ENCODE peak calls at places on chromosomes 2 and 18, in five cellular contexts. One of them, this sample, is unnamed.

GRCh38 chr2:137999273-137999672 is 35.0 kb downstream of the HNMT start:
- DNase-seq in right cardiac atrium: no peak
- DNase-seq in tibial nerve: no peak
- DNase-seq in Peyer's patch: no peak
- DNase-seq in hepatocyte: no peak
- DNase-seq in this sample: no peak

GRCh38 chr2:10157293-10157692 is 34.8 kb downstream of the RRM2 start:
- DNase-seq in Peyer's patch: no peak
- DNase-seq in tibial nerve: no peak
- DNase-seq in right cardiac atrium: no peak
- DNase-seq in hepatocyte: no peak
- DNase-seq in this sample: no peak

GRCh38 chr2:173221937-173222594 is 132.6 kb upstream of the CDCA7 start:
- DNase-seq in hepatocyte: no peak
- DNase-seq in Peyer's patch: no peak
- DNase-seq in right cardiac atrium: no peak
- DNase-seq in tibial nerve: no peak
- DNase-seq in this sample: no peak

GRCh38 chr18:63155910-63156773 is 163.4 kb downstream of the BCL2 start:
- DNase-seq in hepatocyte: no peak
- DNase-seq in Peyer's patch: no peak
- DNase-seq in right cardiac atrium: no peak
- DNase-seq in tibial nerve: no peak
- DNase-seq in this sample: no peak

GRCh38 chr2:66323496-66323895 is 111.4 kb upstream of the MEIS1 start:
- DNase-seq in right cardiac atrium: no peak
- DNase-seq in hepatocyte: no peak
- DNase-seq in Peyer's patch: no peak
- DNase-seq in tibial nerve: no peak
- DNase-seq in this sample: no peak

GRCh38 chr2:171320731-171321130 is 113.1 kb downstream of the METTL8 start:
- DNase-seq in right cardiac atrium: no peak
- DNase-seq in hepatocyte: no peak
- DNase-seq in tibial nerve: no peak
- DNase-seq in Peyer's patch: no peak
- DNase-seq in this sample: no peak

GRCh38 chr2:15748736-15749323 is 157.2 kb downstream of the DDX1 start:
- DNase-seq in hepatocyte: peak; percentile 54
- DNase-seq in tibial nerve: no peak
- DNase-seq in right cardiac atrium: no peak
- DNase-seq in Peyer's patch: peak; percentile 48
- DNase-seq in this sample: no peak

GRCh38 chr2:34806891-34807290 is 1207.8 kb upstream of the FAM98A start:
- DNase-seq in tibial nerve: no peak
- DNase-seq in Peyer's patch: no peak
- DNase-seq in right cardiac atrium: no peak
- DNase-seq in hepatocyte: no peak
- DNase-seq in this sample: peak; percentile 6

GRCh38 chr2:220065581-220065980 is 438.2 kb downstream of the SLC4A3 start:
- DNase-seq in right cardiac atrium: no peak
- DNase-seq in tibial nerve: no peak
- DNase-seq in hepatocyte: no peak
- DNase-seq in Peyer's patch: no peak
- DNase-seq in this sample: no peak

GRCh38 chr2:112634153-112634873 is 11.4 kb upstream of the SLC20A1 start:
- DNase-seq in Peyer's patch: peak; percentile 67
- DNase-seq in tibial nerve: no peak
- DNase-seq in hepatocyte: peak; percentile 44
- DNase-seq in right cardiac atrium: peak; percentile 33
- DNase-seq in this sample: no peak

GRCh38 chr2:230564805-230565779 is 147.6 kb upstream of the CAB39 start:
- DNase-seq in Peyer's patch: no peak
- DNase-seq in hepatocyte: no peak
- DNase-seq in tibial nerve: no peak
- DNase-seq in right cardiac atrium: no peak
- DNase-seq in this sample: no peak

GRCh38 chr2:237192881-237193280 is 107.2 kb downstream of the COPS8 start:
- DNase-seq in tibial nerve: no peak
- DNase-seq in Peyer's patch: no peak
- DNase-seq in right cardiac atrium: peak; percentile 58
- DNase-seq in hepatocyte: no peak
- DNase-seq in this sample: no peak

GRCh38 chr2:218516614-218517013 is 51.5 kb downstream of the USP37 start:
- DNase-seq in hepatocyte: no peak
- DNase-seq in Peyer's patch: no peak
- DNase-seq in right cardiac atrium: no peak
- DNase-seq in tibial nerve: no peak
- DNase-seq in this sample: no peak

GRCh38 chr18:13221821-13222220 is 3.3 kb downstream of the LDLRAD4 start:
- DNase-seq in hepatocyte: peak; percentile 68
- DNase-seq in right cardiac atrium: peak; percentile 88
- DNase-seq in Peyer's patch: peak; percentile 63
- DNase-seq in tibial nerve: no peak
- DNase-seq in this sample: no peak

GRCh38 chr2:23606968-23607367 is 222.0 kb downstream of the KLHL29 start:
- DNase-seq in hepatocyte: no peak
- DNase-seq in right cardiac atrium: no peak
- DNase-seq in tibial nerve: no peak
- DNase-seq in Peyer's patch: no peak
- DNase-seq in this sample: no peak

GRCh38 chr2:63649829-63650228 is 61.1 kb downstream of the MDH1 start:
- DNase-seq in right cardiac atrium: no peak
- DNase-seq in tibial nerve: peak; percentile 21
- DNase-seq in Peyer's patch: no peak
- DNase-seq in hepatocyte: no peak
- DNase-seq in this sample: no peak

GRCh38 chr18:8998481-8999217 is 103.8 kb upstream of the NDUFV2 start:
- DNase-seq in right cardiac atrium: no peak
- DNase-seq in hepatocyte: no peak
- DNase-seq in tibial nerve: no peak
- DNase-seq in Peyer's patch: no peak
- DNase-seq in this sample: no peak

GRCh38 chr18:1914489-1914888 is 656.8 kb downstream of the METTL4 start:
- DNase-seq in hepatocyte: no peak
- DNase-seq in Peyer's patch: no peak
- DNase-seq in right cardiac atrium: no peak
- DNase-seq in tibial nerve: no peak
- DNase-seq in this sample: peak; percentile 29

GRCh38 chr2:83602753-83603152 is 856.3 kb downstream of the SUCLG1 start:
- DNase-seq in tibial nerve: no peak
- DNase-seq in hepatocyte: no peak
- DNase-seq in Peyer's patch: no peak
- DNase-seq in right cardiac atrium: no peak
- DNase-seq in this sample: no peak

GRCh38 chr2:68766378-68766845 is 31.8 kb downstream of the ARHGAP25 start:
- DNase-seq in hepatocyte: peak; percentile 66
- DNase-seq in tibial nerve: peak; percentile 53
- DNase-seq in right cardiac atrium: no peak
- DNase-seq in Peyer's patch: peak; percentile 89
- DNase-seq in this sample: no peak

GRCh38 chr2:237879991-237880560 is 20.7 kb downstream of the RAMP1 start:
- DNase-seq in tibial nerve: no peak
- DNase-seq in hepatocyte: no peak
- DNase-seq in right cardiac atrium: no peak
- DNase-seq in Peyer's patch: no peak
- DNase-seq in this sample: no peak

GRCh38 chr2:218851286-218851685 is 8.3 kb upstream of the WNT6 start:
- DNase-seq in tibial nerve: no peak
- DNase-seq in hepatocyte: no peak
- DNase-seq in Peyer's patch: no peak
- DNase-seq in right cardiac atrium: no peak
- DNase-seq in this sample: no peak

GRCh38 chr2:100960688-100961087 is 41.4 kb upstream of the RPL31 start:
- DNase-seq in tibial nerve: no peak
- DNase-seq in Peyer's patch: no peak
- DNase-seq in right cardiac atrium: no peak
- DNase-seq in hepatocyte: no peak
- DNase-seq in this sample: no peak

GRCh38 chr2:5187283-5187682 is 504.9 kb upstream of the SOX11 start:
- DNase-seq in Peyer's patch: no peak
- DNase-seq in hepatocyte: no peak
- DNase-seq in right cardiac atrium: no peak
- DNase-seq in tibial nerve: no peak
- DNase-seq in this sample: no peak

GRCh38 chr2:190910341-190911136 is 29.9 kb downstream of the GLS start:
- DNase-seq in Peyer's patch: no peak
- DNase-seq in hepatocyte: no peak
- DNase-seq in tibial nerve: no peak
- DNase-seq in right cardiac atrium: no peak
- DNase-seq in this sample: no peak

GRCh38 chr2:13714466-13714865 is 918.1 kb upstream of the LRATD1 start:
- DNase-seq in hepatocyte: no peak
- DNase-seq in Peyer's patch: no peak
- DNase-seq in right cardiac atrium: no peak
- DNase-seq in tibial nerve: no peak
- DNase-seq in this sample: no peak

DNA sequence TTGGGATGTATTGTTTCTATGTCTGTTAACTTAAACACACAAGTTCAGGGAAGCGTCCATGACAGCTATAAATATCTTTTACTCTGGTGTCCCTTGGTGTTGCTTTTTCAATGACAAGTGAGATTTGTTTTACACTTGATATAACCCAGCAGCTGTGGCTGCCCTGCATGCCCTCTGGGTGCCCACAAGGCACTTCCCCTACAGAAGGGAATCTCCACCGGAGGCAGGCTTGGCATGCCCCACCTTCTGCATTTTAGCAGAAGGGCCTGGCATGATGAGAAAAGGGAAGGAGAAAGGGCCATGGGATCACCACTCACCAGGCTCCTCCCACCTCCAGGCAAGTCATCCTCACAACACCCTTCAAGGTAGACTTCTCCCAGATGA is 68.7 kb downstream of the TMEM247 start:
- DNase-seq in Peyer's patch: peak; percentile 65
- DNase-seq in right cardiac atrium: peak; percentile 73
- DNase-seq in tibial nerve: no peak
- DNase-seq in hepatocyte: no peak
- DNase-seq in this sample: no peak
- H3K27ac ChIP-seq in Peyer's patch: peak overlapping the region; percentile 13
- H3K27ac ChIP-seq in right cardiac atrium: peak overlapping the region; percentile 93
- H3K27ac ChIP-seq in tibial nerve: no peak overlapping the region
- H3K27ac ChIP-seq in hepatocyte: no peak overlapping the region
- H3K27ac ChIP-seq in this sample: no peak overlapping the region

DNA sequence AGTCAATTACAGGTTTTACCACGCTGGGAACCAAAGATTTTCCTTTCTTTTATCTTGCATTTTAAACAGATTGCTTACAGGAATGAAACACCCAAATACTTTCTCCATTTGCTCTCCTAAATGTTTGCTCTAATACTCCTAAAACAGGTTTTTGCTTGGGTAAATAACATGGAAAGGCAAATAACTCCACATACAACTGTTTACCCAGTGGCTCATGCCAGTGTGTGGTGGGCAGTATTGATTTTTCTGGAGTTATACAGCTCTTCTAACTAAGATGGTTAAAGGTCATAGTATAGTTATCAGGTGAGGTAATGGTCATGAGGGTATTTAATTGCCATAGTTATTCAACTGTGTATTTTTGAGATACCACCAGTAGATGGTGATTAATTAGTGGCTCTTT is 61.2 kb upstream of the RAB27B start:
- DNase-seq in hepatocyte: peak; percentile 38
- DNase-seq in Peyer's patch: no peak
- DNase-seq in right cardiac atrium: no peak
- DNase-seq in tibial nerve: no peak
- DNase-seq in this sample: no peak
- H3K27ac ChIP-seq in hepatocyte: peak overlapping the region; percentile 93
- H3K27ac ChIP-seq in Peyer's patch: no peak overlapping the region
- H3K27ac ChIP-seq in right cardiac atrium: no peak overlapping the region
- H3K27ac ChIP-seq in tibial nerve: no peak overlapping the region
- H3K27ac ChIP-seq in this sample: peak overlapping the region; percentile 40

GRCh38 chr2:223720367-223720766 is 117.0 kb downstream of the AP1S3 start:
- DNase-seq in hepatocyte: no peak
- DNase-seq in right cardiac atrium: no peak
- DNase-seq in tibial nerve: no peak
- DNase-seq in Peyer's patch: no peak
- DNase-seq in this sample: no peak
- H3K27ac ChIP-seq in hepatocyte: no peak overlapping the region
- H3K27ac ChIP-seq in right cardiac atrium: no peak overlapping the region
- H3K27ac ChIP-seq in tibial nerve: no peak overlapping the region
- H3K27ac ChIP-seq in Peyer's patch: no peak overlapping the region
- H3K27ac ChIP-seq in this sample: no peak overlapping the region

GRCh38 chr18:74407888-74408287 is 49.2 kb downstream of the DIPK1C start:
- DNase-seq in hepatocyte: no peak
- DNase-seq in right cardiac atrium: no peak
- DNase-seq in tibial nerve: no peak
- DNase-seq in Peyer's patch: no peak
- DNase-seq in this sample: no peak
- H3K27ac ChIP-seq in hepatocyte: no peak overlapping the region
- H3K27ac ChIP-seq in right cardiac atrium: no peak overlapping the region
- H3K27ac ChIP-seq in tibial nerve: no peak overlapping the region
- H3K27ac ChIP-seq in Peyer's patch: no peak overlapping the region
- H3K27ac ChIP-seq in this sample: no peak overlapping the region

DNA sequence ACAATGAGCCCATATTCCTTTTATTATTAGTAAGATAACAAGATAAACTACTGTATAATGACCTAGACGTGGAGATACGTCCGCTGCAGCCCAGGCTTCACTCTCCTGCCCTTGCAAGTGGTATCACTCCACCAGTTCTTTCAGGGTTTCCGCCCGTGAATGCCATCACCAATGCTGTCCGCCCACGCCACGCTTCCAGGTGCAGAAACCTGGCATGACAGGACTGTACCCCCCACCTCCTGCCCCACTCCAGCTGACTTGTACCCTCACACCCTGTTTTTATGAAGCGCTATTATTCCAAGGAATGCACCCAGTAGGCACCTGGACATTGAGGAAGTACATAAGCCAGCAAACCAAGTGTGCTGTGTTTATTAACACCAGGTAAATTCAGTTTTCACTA is 79.8 kb downstream of the MYT1L start:
- DNase-seq in Peyer's patch: no peak
- DNase-seq in right cardiac atrium: no peak
- DNase-seq in tibial nerve: no peak
- DNase-seq in hepatocyte: no peak
- DNase-seq in this sample: no peak
- H3K27ac ChIP-seq in Peyer's patch: no peak overlapping the region
- H3K27ac ChIP-seq in right cardiac atrium: no peak overlapping the region
- H3K27ac ChIP-seq in tibial nerve: no peak overlapping the region
- H3K27ac ChIP-seq in hepatocyte: no peak overlapping the region
- H3K27ac ChIP-seq in this sample: no peak overlapping the region

GRCh38 chr18:57461652-57462269 is 26.6 kb downstream of the ONECUT2 start:
- DNase-seq in right cardiac atrium: no peak
- DNase-seq in tibial nerve: no peak
- DNase-seq in Peyer's patch: no peak
- DNase-seq in hepatocyte: no peak
- DNase-seq in this sample: no peak
- H3K27ac ChIP-seq in right cardiac atrium: no peak overlapping the region
- H3K27ac ChIP-seq in tibial nerve: no peak overlapping the region
- H3K27ac ChIP-seq in Peyer's patch: no peak overlapping the region
- H3K27ac ChIP-seq in hepatocyte: no peak overlapping the region
- H3K27ac ChIP-seq in this sample: no peak overlapping the region

DNA sequence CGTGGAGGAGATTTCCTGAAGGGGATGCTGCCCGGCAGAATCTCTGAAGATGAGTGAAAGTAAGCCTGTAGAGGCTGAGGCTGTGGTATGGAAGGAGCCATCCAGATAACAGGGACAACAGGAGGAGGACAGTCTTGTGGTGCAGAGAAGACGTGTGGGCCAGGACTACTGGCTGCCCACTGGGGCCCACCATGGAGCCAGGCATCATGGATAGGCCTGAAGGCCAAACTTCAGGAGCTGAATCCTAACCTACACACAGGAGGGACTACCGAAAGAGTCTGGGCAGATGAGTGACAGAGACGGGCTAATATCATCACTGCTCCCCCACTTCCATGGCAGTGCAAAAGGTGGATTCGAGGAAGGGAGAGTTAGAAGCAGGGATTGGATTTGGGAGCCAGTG is 131.3 kb upstream of the DAPL1 start:
- DNase-seq in tibial nerve: no peak
- DNase-seq in Peyer's patch: no peak
- DNase-seq in right cardiac atrium: no peak
- DNase-seq in hepatocyte: no peak
- DNase-seq in this sample: no peak
- H3K27ac ChIP-seq in tibial nerve: no peak overlapping the region
- H3K27ac ChIP-seq in Peyer's patch: no peak overlapping the region
- H3K27ac ChIP-seq in right cardiac atrium: no peak overlapping the region
- H3K27ac ChIP-seq in hepatocyte: no peak overlapping the region
- H3K27ac ChIP-seq in this sample: no peak overlapping the region